ENCODE peak calls at places on chromosomes 2 and 18, in nine cellular contexts. A is GM23338, M is Kasumi-1, T is T-helper 1 cell, P is neural progenitor cell, N is HT1080, J is coronary artery, K is T-helper 9 cell, U is HT-29. O is an unnamed sample.

GRCh38 chr2:216490061-216490460 is 8.6 kb upstream of the RPL37A start:
- DNase-seq in T (no peak), P (no peak), K (no peak), N (peak; percentile 86), A (no peak), M (peak; percentile 44), J (no peak), U (no peak), O (no peak)

GRCh38 chr2:216636570-216637450 is 3.6 kb downstream of the IGFBP2 start:
- DNase-seq in T (no peak), K (no peak), J (no peak), A (peak; percentile 61), N (peak; percentile 66), M (no peak), P (peak; percentile 91), U (peak; percentile 56), O (peak; percentile 63)

GRCh38 chr2:190136259-190136658 is 73.7 kb upstream of the MSTN start:
- DNase-seq in N (no peak), P (no peak), A (no peak), K (no peak), M (no peak), T (no peak), J (no peak), U (peak; percentile 74), O (no peak)

GRCh38 chr2:20223345-20224190 is 1.4 kb downstream of the SDC1 start:
- DNase-seq in J (no peak), P (peak; percentile 72), T (no peak), U (peak; percentile 40), K (no peak), N (peak; percentile 69), M (peak; percentile 11), A (peak; percentile 70), O (peak; percentile 72)

GRCh38 chr2:86225581-86225980 is 26.3 kb downstream of the MRPL35 start:
- DNase-seq in M (peak; percentile 87), N (peak; percentile 42), J (peak; percentile 86), P (no peak), T (peak; percentile 14), U (no peak), A (no peak), K (no peak), O (no peak)

GRCh38 chr2:197168705-197169104 is 141.9 kb downstream of the ANKRD44 start:
- DNase-seq in U (peak; percentile 83), N (no peak), P (peak; percentile 91), J (no peak), A (peak; percentile 95), T (peak; percentile 62), M (peak; percentile 96), K (peak; percentile 64), O (peak; percentile 80)

GRCh38 chr2:3035385-3036050 is 342.1 kb downstream of the EIPR1 start:
- DNase-seq in T (no peak), K (no peak), P (no peak), J (peak; percentile 45), M (no peak), A (no peak), N (no peak), U (no peak), O (no peak)

GRCh38 chr18:78159397-78159796 is 820.2 kb upstream of the SALL3 start:
- DNase-seq in N (no peak), K (no peak), T (no peak), U (no peak), J (no peak), M (no peak), P (no peak), A (no peak), O (no peak)

GRCh38 chr2:124610141-124610540 is 585.1 kb downstream of the CNTNAP5 start:
- DNase-seq in T (no peak), J (no peak), U (no peak), A (peak; percentile 12), K (no peak), N (no peak), P (no peak), M (no peak), O (no peak)

GRCh38 chr18:7102131-7102530 is 15.5 kb downstream of the LAMA1 start:
- DNase-seq in K (no peak), P (no peak), N (no peak), M (no peak), U (no peak), J (no peak), T (no peak), A (no peak), O (no peak)

GRCh38 chr2:130764035-130764820 is 8.9 kb downstream of the AMER3 start:
- DNase-seq in T (no peak), N (no peak), M (no peak), A (no peak), J (no peak), K (no peak), P (no peak), U (no peak), O (no peak)

GRCh38 chr2:127025357-127026062 is 81.4 kb downstream of the BIN1 start:
- DNase-seq in U (no peak), K (peak; percentile 55), P (peak; percentile 87), M (no peak), J (peak; percentile 75), A (peak; percentile 90), T (peak; percentile 57), N (peak; percentile 27), O (peak; percentile 79)

GRCh38 chr2:101630224-101630949 is 67.1 kb upstream of the MAP4K4 start:
- DNase-seq in M (no peak), N (peak; percentile 93), T (no peak), P (no peak), A (no peak), J (no peak), K (no peak), U (peak; percentile 54), O (no peak)

GRCh38 chr2:240846881-240847601 is 21.6 kb upstream of the AGXT start:
- DNase-seq in T (no peak), M (no peak), J (no peak), A (no peak), K (no peak), N (no peak), U (peak; percentile 21), P (no peak), O (no peak)

GRCh38 chr2:71901466-71901865 is 246.2 kb downstream of the CYP26B1 start:
- DNase-seq in A (no peak), P (no peak), U (no peak), N (peak; percentile 31), K (no peak), J (no peak), T (no peak), M (no peak), O (no peak)

GRCh38 chr2:27897755-27898154 is 7.2 kb downstream of the BABAM2 start:
- DNase-seq in M (peak; percentile 56), A (no peak), T (no peak), P (no peak), U (no peak), J (no peak), N (no peak), K (no peak), O (no peak)

GRCh38 chr18:70322385-70322784 is 33.5 kb downstream of the SOCS6 start:
- DNase-seq in A (no peak), M (no peak), K (no peak), P (no peak), N (no peak), J (no peak), T (no peak), U (no peak), O (no peak)

GRCh38 chr18:49865401-49865800 is 52.1 kb upstream of the ACAA2 start:
- DNase-seq in T (no peak), J (no peak), A (no peak), U (no peak), N (no peak), P (no peak), M (no peak), K (no peak), O (no peak)

GRCh38 chr2:71720596-71721361 is 267.4 kb downstream of the DYSF start:
- DNase-seq in N (no peak), T (no peak), U (no peak), K (no peak), M (no peak), J (peak; percentile 64), A (no peak), P (no peak), O (no peak)

GRCh38 chr2:173630425-173631122 is 275.9 kb downstream of the CDCA7 start:
- DNase-seq in T (no peak), A (no peak), J (no peak), M (no peak), N (no peak), P (no peak), U (no peak), K (no peak), O (no peak)

GRCh38 chr2:134173338-134174016 is 80.4 kb upstream of the MGAT5 start:
- DNase-seq in K (no peak), M (no peak), A (no peak), U (peak; percentile 58), T (no peak), N (no peak), P (no peak), J (no peak), O (no peak)

GRCh38 chr2:12176621-12177020 is 430.2 kb downstream of the LPIN1 start:
- DNase-seq in M (no peak), A (no peak), J (no peak), P (no peak), U (no peak), K (no peak), N (no peak), T (no peak), O (no peak)

GRCh38 chr18:33372442-33372841 is 68.1 kb downstream of the CCDC178 start:
- DNase-seq in T (no peak), U (no peak), J (no peak), N (peak; percentile 3), M (peak; percentile 9), P (no peak), K (no peak), A (no peak), O (no peak)

GRCh38 chr2:12448846-12449480 is 267.8 kb upstream of the TRIB2 start:
- DNase-seq in P (no peak), T (no peak), J (no peak), N (peak; percentile 66), U (no peak), M (no peak), K (no peak), A (no peak), O (no peak)

GRCh38 chr2:212619954-212620353 is 81.4 kb upstream of the ERBB4 start:
- DNase-seq in N (peak; percentile 60), M (no peak), A (no peak), K (no peak), U (no peak), J (no peak), P (no peak), T (no peak), O (no peak)

GRCh38 chr18:36083729-36084128 is 16.4 kb upstream of the RPRD1A start:
- DNase-seq in U (no peak), J (no peak), P (no peak), N (no peak), T (no peak), M (no peak), A (no peak), K (no peak), O (no peak)

O was measured in iPS-NIHi11.